ENCODE peak calls at places on chromosomes 11 and 22, in six cellular contexts. T is BE2C, Y is choroid plexus epithelial cell, B is HCT116, F is esophagus muscularis mucosa, Z is heart right ventricle. H is an unnamed sample.

GRCh38 chr11:93652161-93652597 is 9.3 kb upstream of the CEP295 start:
- DNase-seq in T (peak), Y (peak), B (no peak), F (peak), Z (peak), H (no peak)

GRCh38 chr22:18062421-18062820 is 15.4 kb upstream of the PEX26 start:
- DNase-seq in T (no peak), Y (no peak), B (no peak), F (no peak), Z (no peak), H (no peak)

GRCh38 chr11:81112718-81113117 is 1620.9 kb downstream of the FAM181B start:
- DNase-seq in T (no peak), Y (no peak), B (no peak), F (no peak), Z (no peak), H (no peak)

GRCh38 chr11:68051191-68052136 is 12.6 kb downstream of the TCIRG1 start:
- DNase-seq in T (peak), Y (peak), B (no peak), F (no peak), Z (no peak), H (peak)

GRCh38 chr11:127191689-127192088 is 191.1 kb upstream of the KIRREL3 start:
- DNase-seq in T (no peak), Y (no peak), B (no peak), F (no peak), Z (no peak), H (no peak)

GRCh38 chr11:67266424-67267187 is at the start of gene GRK2:
- DNase-seq in T (peak), Y (peak), B (no peak), F (no peak), Z (no peak), H (peak)

GRCh38 chr11:35040221-35040942 is 98.6 kb upstream of the CD44 start:
- DNase-seq in T (no peak), Y (peak), B (no peak), F (no peak), Z (no peak), H (peak)

GRCh38 chr22:19419464-19420178 is 11.9 kb downstream of the HIRA start:
- DNase-seq in T (no peak), Y (peak), B (no peak), F (no peak), Z (no peak), H (peak)

GRCh38 chr11:7569044-7569443 is 55.2 kb downstream of the PPFIBP2 start:
- DNase-seq in T (no peak), Y (no peak), B (no peak), F (no peak), Z (no peak), H (no peak)

GRCh38 chr11:15472405-15472799 is 357.7 kb downstream of the INSC start:
- DNase-seq in T (peak), Y (no peak), B (no peak), F (peak), Z (no peak), H (no peak)
- TF ChIP-seq CTCF in T (no peak), Y (no peak), B (no peak), F (no peak), Z (no peak), H (no peak)

GRCh38 chr11:12123177-12123576 is 12.8 kb downstream of the MICAL2 start:
- DNase-seq in T (no peak), Y (peak), B (no peak), F (no peak), Z (no peak), H (no peak)

GRCh38 chr11:12121504-12121903 is 11.1 kb downstream of the MICAL2 start:
- DNase-seq in T (no peak), Y (no peak), B (no peak), F (no peak), Z (no peak), H (no peak)

GRCh38 chr11:12123799-12124198 is 13.4 kb downstream of the MICAL2 start:
- DNase-seq in T (no peak), Y (peak), B (no peak), F (no peak), Z (no peak), H (no peak)

GRCh38 chr11:12121011-12121410 is 10.6 kb downstream of the MICAL2 start:
- DNase-seq in T (no peak), Y (no peak), B (no peak), F (no peak), Z (no peak), H (no peak)

DNA sequence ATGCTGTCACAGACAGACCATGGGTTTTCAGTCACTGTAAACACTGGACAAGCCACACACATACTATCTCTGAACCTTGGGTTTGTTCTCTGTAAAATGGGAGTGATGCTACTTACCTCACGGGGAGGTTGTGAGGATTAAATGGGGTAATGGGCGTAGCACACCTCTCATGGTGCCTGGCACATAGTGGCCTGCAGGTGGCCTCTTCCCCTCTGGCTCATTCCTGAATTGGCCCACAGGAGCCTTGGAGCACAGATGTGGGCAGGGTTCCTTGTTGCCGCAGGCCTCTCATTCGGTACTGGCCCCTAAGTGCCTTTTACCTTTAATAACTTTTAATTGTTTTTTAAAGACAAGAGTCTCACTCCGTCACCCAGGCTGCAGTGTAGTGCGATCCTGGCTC is 11.7 kb downstream of the MICAL2 start:
- DNase-seq in T (peak), Y (no peak), B (peak), F (no peak), Z (no peak), H (no peak)
- TF ChIP-seq CTCF in T (peak), Y (peak), B (peak), F (peak), Z (peak), H (peak)

GRCh38 chr22:22769434-22770279 is 118.0 kb upstream of the IGLL5 start:
- DNase-seq in T (no peak), Y (no peak), B (no peak), F (no peak), Z (no peak), H (no peak)

GRCh38 chr22:22771696-22772377 is 115.8 kb upstream of the IGLL5 start:
- DNase-seq in T (no peak), Y (no peak), B (no peak), F (no peak), Z (no peak), H (no peak)

GRCh38 chr22:22770881-22771280 is 116.7 kb upstream of the IGLL5 start:
- DNase-seq in T (no peak), Y (no peak), B (no peak), F (no peak), Z (no peak), H (no peak)

GRCh38 chr22:22768885-22769284 is 118.7 kb upstream of the IGLL5 start:
- DNase-seq in T (no peak), Y (no peak), B (no peak), F (no peak), Z (no peak), H (no peak)

GRCh38 chr22:22770280-22770871 is 117.2 kb upstream of the IGLL5 start:
- DNase-seq in T (peak), Y (peak), B (no peak), F (no peak), Z (peak), H (no peak)
- TF ChIP-seq CTCF in T (peak), Y (peak), B (peak), F (peak), Z (peak), H (peak)

GRCh38 chr22:37508431-37508963 is 10.7 kb downstream of the CARD10 start:
- DNase-seq in T (no peak), Y (no peak), B (no peak), F (no peak), Z (no peak), H (no peak)
- TF ChIP-seq CTCF in T (peak), Y (no peak), B (no peak), F (peak), Z (peak), H (no peak)

DNA sequence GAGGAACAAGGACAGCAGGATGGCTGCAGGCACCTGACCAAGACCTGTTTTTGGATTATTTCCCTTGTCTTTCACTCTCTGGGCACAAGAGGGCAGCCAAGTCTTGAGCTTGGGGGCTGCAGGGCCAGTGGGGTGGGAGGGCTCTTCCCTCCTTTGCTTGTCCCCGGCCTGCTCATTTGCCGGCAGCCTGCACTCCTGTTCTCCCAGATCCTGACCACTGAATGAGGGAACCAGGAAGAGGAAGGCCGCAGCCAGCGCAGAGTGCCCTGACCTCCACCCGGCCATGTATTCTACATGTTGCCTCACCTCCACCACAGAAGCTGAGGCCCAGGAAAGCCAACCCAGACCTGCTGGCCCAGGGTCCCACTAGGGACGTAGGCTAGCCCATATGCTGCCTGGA is 15.5 kb upstream of the NNMT start:
- DNase-seq in T (peak), Y (peak), B (peak), F (peak), Z (peak), H (no peak)
- TF ChIP-seq CTCF in T (peak), Y (peak), B (peak), F (peak), Z (peak), H (peak)

DNA sequence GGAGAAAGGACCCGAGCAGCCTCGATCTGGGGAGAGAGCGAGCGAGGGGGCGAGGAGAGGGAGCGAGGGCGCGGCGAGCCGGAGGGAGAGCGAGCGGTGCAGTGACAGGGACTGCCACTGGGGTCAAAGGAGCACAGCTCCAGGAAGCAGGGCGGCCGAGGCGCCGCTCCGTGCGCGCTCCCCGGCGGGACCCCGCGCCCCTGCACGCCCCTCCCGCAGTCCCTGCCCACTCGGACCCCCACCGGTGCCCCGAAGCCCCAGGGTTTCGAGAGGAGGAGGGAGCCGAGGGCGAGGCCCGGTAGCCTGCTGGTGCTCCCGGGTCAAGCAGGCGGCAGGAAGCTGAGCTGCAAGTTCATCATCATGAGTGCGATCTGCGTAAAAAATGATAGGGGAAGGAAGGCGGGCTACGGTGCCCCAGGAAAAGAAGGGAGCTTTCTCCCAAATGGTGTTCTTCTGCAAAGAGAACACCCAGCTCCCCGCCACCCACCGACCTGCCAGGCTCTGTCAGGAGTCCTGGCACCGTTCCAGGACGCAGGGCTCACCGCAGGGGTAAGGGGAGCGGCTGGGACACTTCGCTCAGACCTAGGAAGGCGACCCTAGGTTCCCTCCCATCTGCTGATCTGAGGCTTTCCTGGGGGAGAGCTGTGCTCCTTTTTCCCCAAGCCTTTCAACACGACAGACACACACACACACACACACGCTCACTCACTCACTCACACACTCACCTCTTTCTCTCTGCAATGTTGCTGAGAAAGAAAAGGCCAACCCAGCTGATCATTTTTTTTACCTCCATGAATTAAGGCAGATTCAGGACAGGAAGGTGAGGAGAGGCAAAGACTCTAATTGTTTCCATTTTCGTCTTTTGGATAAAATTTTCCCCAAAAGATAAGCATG is at the start of gene MPPED2:
- DNase-seq in T (peak), Y (peak), B (no peak), F (no peak), Z (peak), H (peak)
- TF ChIP-seq CTCF in T (no peak), Y (no peak), B (no peak), F (peak), Z (peak), H (peak)

DNA sequence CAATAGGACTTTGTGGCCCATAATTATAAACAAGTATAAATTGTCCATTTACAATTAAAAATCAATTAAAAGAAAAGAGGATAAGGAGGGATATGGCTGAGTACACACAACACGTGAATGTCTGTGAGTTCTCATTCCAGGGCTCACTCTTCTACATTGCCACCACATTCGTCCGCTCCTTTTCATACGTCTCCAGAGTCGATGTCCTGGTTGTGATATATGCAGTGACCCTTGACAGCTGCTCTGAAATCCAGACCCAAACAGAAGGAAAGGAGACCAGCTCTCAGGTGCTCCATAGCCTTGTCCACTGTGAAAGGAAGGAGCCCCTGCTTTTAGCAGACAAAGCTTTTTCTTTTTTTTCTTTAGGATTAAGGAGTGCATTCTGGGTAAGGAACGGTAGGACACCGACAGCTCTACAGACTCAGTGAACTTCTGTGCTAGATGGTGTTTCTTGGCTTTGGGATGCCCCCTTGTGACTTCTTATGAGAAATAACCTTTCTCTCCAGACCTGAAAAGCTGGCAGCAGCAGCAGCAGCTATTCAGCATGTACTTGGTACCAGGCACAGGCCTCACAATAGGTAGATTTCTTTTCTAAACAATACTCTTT is 19.7 kb upstream of the DNAJB13 start:
- DNase-seq in T (peak), Y (peak), B (peak), F (no peak), Z (no peak), H (peak)
- TF ChIP-seq CTCF in T (peak), Y (peak), B (peak), F (peak), Z (peak), H (peak)

GRCh38 chr11:11207428-11207827 is 145.6 kb downstream of the CSNK2A3 start:
- DNase-seq in T (no peak), Y (no peak), B (no peak), F (peak), Z (no peak), H (no peak)
- TF ChIP-seq CTCF in T (peak), Y (no peak), B (no peak), F (no peak), Z (no peak), H (no peak)

GRCh38 chr11:1506981-1507380 is 20.4 kb upstream of the MOB2 start:
- DNase-seq in T (no peak), Y (no peak), B (no peak), F (no peak), Z (no peak), H (no peak)

GRCh38 chr11:1503708-1504104 is 17.1 kb upstream of the MOB2 start:
- DNase-seq in T (peak), Y (no peak), B (no peak), F (no peak), Z (peak), H (no peak)

GRCh38 chr11:1504581-1505290 is 18.2 kb upstream of the MOB2 start:
- DNase-seq in T (no peak), Y (no peak), B (no peak), F (no peak), Z (no peak), H (no peak)

GRCh38 chr11:1504164-1504563 is 17.6 kb upstream of the MOB2 start:
- DNase-seq in T (no peak), Y (no peak), B (no peak), F (no peak), Z (no peak), H (no peak)

GRCh38 chr11:1505480-1505879 is 18.9 kb upstream of the MOB2 start:
- DNase-seq in T (no peak), Y (no peak), B (no peak), F (no peak), Z (no peak), H (no peak)
- TF ChIP-seq CTCF in T (no peak), Y (no peak), B (peak), F (no peak), Z (no peak), H (no peak)

GRCh38 chr11:20599424-20600346 is at the start of gene SLC6A5:
- DNase-seq in T (no peak), Y (peak), B (no peak), F (no peak), Z (peak), H (peak)

GRCh38 chr11:20597137-20597923 is 2.1 kb upstream of the SLC6A5 start:
- DNase-seq in T (no peak), Y (no peak), B (no peak), F (no peak), Z (no peak), H (no peak)

GRCh38 chr11:20598487-20598886 is 921 bp upstream of the SLC6A5 start:
- DNase-seq in T (no peak), Y (no peak), B (no peak), F (no peak), Z (no peak), H (no peak)

GRCh38 chr11:20596629-20597129 is 2.7 kb upstream of the SLC6A5 start:
- DNase-seq in T (no peak), Y (no peak), B (no peak), F (no peak), Z (no peak), H (peak)

GRCh38 chr11:20597924-20598484 is 1.4 kb upstream of the SLC6A5 start:
- DNase-seq in T (no peak), Y (no peak), B (no peak), F (no peak), Z (no peak), H (no peak)
- TF ChIP-seq CTCF in T (no peak), Y (no peak), B (no peak), F (no peak), Z (no peak), H (no peak)